ENCODE peak calls at places on chromosomes 16 and 17, in six cellular contexts. M, J, D, A, F and Y are unnamed samples.
A peak's percentile ranks its signal among the peaks of the same experiment; 100 is the strongest.

GRCh38 chr17:57624390-57624789 is 120.7 kb downstream of the CCDC182 start:
- DNase-seq in M (no peak), J (no peak), D (peak; percentile 11), A (no peak), F (no peak), Y (no peak)

GRCh38 chr17:309361-309888 is 43.2 kb downstream of the RPH3AL start:
- DNase-seq in M (no peak), J (peak; percentile 56), D (peak; percentile 25), A (no peak), F (no peak), Y (no peak)

GRCh38 chr16:11140466-11140865 is 115.5 kb downstream of the SOCS1 start:
- DNase-seq in M (no peak), J (no peak), D (no peak), A (no peak), F (no peak), Y (no peak)

GRCh38 chr17:75404223-75404738 is 1.2 kb downstream of the GRB2 start:
- DNase-seq in M (peak; percentile 47), J (peak; percentile 44), D (peak; percentile 50), A (no peak), F (peak; percentile 86), Y (peak; percentile 55)

GRCh38 chr16:65312071-65312470 is 190.2 kb upstream of the CDH11 start:
- DNase-seq in M (no peak), J (no peak), D (no peak), A (no peak), F (no peak), Y (no peak)

GRCh38 chr16:85448557-85449194 is 164.4 kb upstream of the GSE1 start:
- DNase-seq in M (no peak), J (peak; percentile 37), D (no peak), A (no peak), F (no peak), Y (no peak)

GRCh38 chr16:70700101-70701020 is 14.5 kb upstream of the MTSS2 start:
- DNase-seq in M (no peak), J (no peak), D (peak; percentile 82), A (peak; percentile 68), F (no peak), Y (no peak)

GRCh38 chr17:74257311-74257710 is 16.7 kb upstream of the DNAI2 start:
- DNase-seq in M (no peak), J (no peak), D (no peak), A (no peak), F (no peak), Y (no peak)

GRCh38 chr16:31333686-31334649 is 21.0 kb upstream of the ITGAX start:
- DNase-seq in M (peak; percentile 62), J (no peak), D (no peak), A (no peak), F (no peak), Y (peak; percentile 53)

GRCh38 chr16:22220714-22221113 is 14.6 kb downstream of the EEF2K start:
- DNase-seq in M (no peak), J (no peak), D (peak; percentile 44), A (peak; percentile 71), F (no peak), Y (no peak)

GRCh38 chr17:58756246-58757161 is 850 bp downstream of the PPM1E start:
- DNase-seq in M (peak; percentile 45), J (peak; percentile 48), D (no peak), A (no peak), F (no peak), Y (peak; percentile 57)

GRCh38 chr16:69417537-69418199 is 6.8 kb upstream of the CYB5B start:
- DNase-seq in M (no peak), J (no peak), D (no peak), A (no peak), F (no peak), Y (no peak)

GRCh38 chr16:65336169-65336568 is 214.3 kb upstream of the CDH11 start:
- DNase-seq in M (no peak), J (no peak), D (no peak), A (no peak), F (no peak), Y (no peak)

GRCh38 chr17:8485491-8485890 is 49.8 kb downstream of the NDEL1 start:
- DNase-seq in M (no peak), J (no peak), D (no peak), A (no peak), F (no peak), Y (no peak)

GRCh38 chr17:64326420-64327054 is 63.5 kb upstream of the TEX2 start:
- DNase-seq in M (no peak), J (no peak), D (peak; percentile 93), A (peak; percentile 33), F (peak; percentile 95), Y (no peak)

GRCh38 chr17:56821847-56822534 is 11.7 kb downstream of the C17orf67 start:
- DNase-seq in M (no peak), J (no peak), D (no peak), A (no peak), F (no peak), Y (no peak)

GRCh38 chr16:24347556-24347955 is 91.4 kb downstream of the CACNG3 start:
- DNase-seq in M (no peak), J (no peak), D (no peak), A (no peak), F (no peak), Y (no peak)

GRCh38 chr17:41617136-41617535 is 4.6 kb upstream of the KRT16 start:
- DNase-seq in M (no peak), J (no peak), D (no peak), A (no peak), F (no peak), Y (no peak)

GRCh38 chr17:51224615-51225262 is 35.1 kb downstream of the MBTD1 start:
- DNase-seq in M (no peak), J (no peak), D (no peak), A (no peak), F (no peak), Y (no peak)

GRCh38 chr16:89581861-89582563 is 6.5 kb downstream of the CPNE7 start:
- DNase-seq in M (no peak), J (no peak), D (no peak), A (no peak), F (no peak), Y (no peak)

GRCh38 chr17:5434984-5435383 is 4.0 kb downstream of the C1QBP start:
- DNase-seq in M (no peak), J (no peak), D (no peak), A (no peak), F (no peak), Y (no peak)

GRCh38 chr17:1484586-1485310 is 7.7 kb downstream of the MYO1C start:
- DNase-seq in M (peak; percentile 78), J (peak; percentile 83), D (peak; percentile 79), A (no peak), F (peak; percentile 93), Y (peak; percentile 87)

GRCh38 chr17:48564200-48565023 is 13.7 kb downstream of the HOXB4 start:
- DNase-seq in M (no peak), J (no peak), D (no peak), A (no peak), F (no peak), Y (no peak)

DNA sequence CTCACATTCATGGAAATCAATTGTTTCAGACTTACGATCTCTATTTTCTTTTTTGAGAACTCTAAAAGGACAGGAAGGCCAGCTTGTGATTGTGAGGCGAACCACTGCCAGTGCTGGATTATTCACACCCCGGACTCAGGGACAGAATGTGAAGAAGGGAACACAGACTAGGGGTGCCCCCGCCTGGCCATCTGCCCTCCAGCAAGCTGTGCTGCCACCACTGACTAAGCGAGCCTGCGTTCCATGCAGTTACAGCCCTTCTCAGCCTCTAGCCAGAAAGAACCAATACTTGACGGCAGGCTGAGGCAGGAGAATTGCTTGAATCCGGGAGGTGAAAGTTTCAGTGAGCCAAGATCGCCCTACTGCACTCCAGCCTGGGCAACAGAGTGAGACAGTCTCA is 2.8 kb downstream of the HAGH start:
- DNase-seq in M (peak; percentile 39), J (peak; percentile 34), D (peak; percentile 50), A (no peak), F (no peak), Y (no peak)
- TF ChIP-seq CTCF in M (peak; percentile 15), J (peak; percentile 61), D (no peak), A (no peak), F (no peak), Y (peak; percentile 36)

GRCh38 chr16:53495325-53495724 is 7.7 kb downstream of the AKTIP start:
- DNase-seq in M (no peak), J (no peak), D (no peak), A (no peak), F (no peak), Y (no peak)
- TF ChIP-seq CTCF in M (no peak), J (no peak), D (no peak), A (no peak), F (no peak), Y (no peak)

DNA sequence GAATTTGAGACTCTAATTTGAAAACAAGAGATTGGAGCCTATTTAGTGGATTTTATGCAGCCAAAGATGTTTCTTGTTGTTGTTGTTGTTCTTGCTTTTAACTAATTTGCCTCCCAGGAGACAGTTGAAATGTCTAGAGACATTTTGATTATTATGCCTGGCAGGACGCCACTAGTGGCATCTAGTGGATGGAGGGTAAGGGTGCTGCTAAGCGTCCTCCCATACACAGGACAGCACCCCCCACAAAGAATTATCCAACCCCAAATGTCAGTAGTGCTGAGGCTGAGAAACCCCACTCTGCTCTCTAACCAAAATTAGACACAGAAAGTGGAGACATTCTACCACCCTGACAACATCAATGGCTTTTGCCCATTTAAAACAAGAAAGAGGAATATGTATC is 15.4 kb upstream of the HSBP1 start:
- DNase-seq in M (no peak), J (no peak), D (no peak), A (no peak), F (no peak), Y (no peak)
- TF ChIP-seq CTCF in M (no peak), J (peak; percentile 26), D (no peak), A (no peak), F (no peak), Y (no peak)

GRCh38 chr17:81959362-81960129 is 1.4 kb downstream of the NOTUM start:
- DNase-seq in M (peak; percentile 89), J (peak; percentile 73), D (peak; percentile 67), A (no peak), F (no peak), Y (peak; percentile 92)
- TF ChIP-seq CTCF in M (peak; percentile 100), J (peak; percentile 30), D (peak; percentile 35), A (peak; percentile 10), F (no peak), Y (peak; percentile 100)